ENCODE peak calls at places on chromosomes 2 and 18, in ten cellular contexts. L is GDM1, Q is HS-27A, Z is MCF 10A, B is small intestine, W is SHP77, S is NCI-H82, J is neuronal stem cell, I is amygdala, D is chondrocyte. T is an unnamed sample.

GRCh38 chr2:41775381-41776025 is 272.3 kb upstream of the PKDCC start:
- DNase-seq in L (no peak), Q (no peak), Z (no peak), B (no peak), W (no peak), S (peak), J (no peak), I (no peak), D (no peak), T (no peak)

GRCh38 chr2:226308981-226309380 is 490.6 kb downstream of the IRS1 start:
- DNase-seq in L (no peak), Q (no peak), Z (no peak), B (no peak), W (no peak), S (no peak), J (no peak), I (no peak), D (no peak), T (no peak)

GRCh38 chr2:218447072-218447471 is 28.1 kb downstream of the VIL1 start:
- DNase-seq in L (no peak), Q (no peak), Z (no peak), B (no peak), W (no peak), S (no peak), J (no peak), I (no peak), D (no peak), T (no peak)

GRCh38 chr2:102103284-102103683 is 39.3 kb upstream of the IL1R1 start:
- DNase-seq in L (no peak), Q (no peak), Z (no peak), B (no peak), W (no peak), S (no peak), J (no peak), I (no peak), D (no peak), T (no peak)

GRCh38 chr18:57621252-57621607 is 406 bp downstream of the NARS1 start:
- DNase-seq in L (no peak), Q (no peak), Z (no peak), B (no peak), W (no peak), S (peak), J (no peak), I (no peak), D (no peak), T (no peak)

GRCh38 chr18:21735452-21736015 is 5.1 kb upstream of the MIB1 start:
- DNase-seq in L (no peak), Q (no peak), Z (no peak), B (peak), W (peak), S (peak), J (no peak), I (no peak), D (no peak), T (no peak)

GRCh38 chr2:45027051-45027450 is 17.8 kb upstream of the SIX2 start:
- DNase-seq in L (no peak), Q (no peak), Z (peak), B (no peak), W (no peak), S (no peak), J (no peak), I (no peak), D (no peak), T (no peak)

GRCh38 chr2:68739261-68740183 is 4.9 kb downstream of the ARHGAP25 start:
- DNase-seq in L (peak), Q (no peak), Z (no peak), B (no peak), W (no peak), S (no peak), J (no peak), I (no peak), D (no peak), T (no peak)

GRCh38 chr2:44244135-44244871 is 31.0 kb upstream of the SLC3A1 start:
- DNase-seq in L (peak), Q (peak), Z (peak), B (peak), W (peak), S (peak), J (peak), I (peak), D (no peak), T (peak)

GRCh38 chr2:71275939-71276310 is 49.0 kb upstream of the PAIP2B start:
- DNase-seq in L (no peak), Q (no peak), Z (no peak), B (no peak), W (no peak), S (no peak), J (no peak), I (no peak), D (no peak), T (no peak)

GRCh38 chr18:23943903-23944624 is 70.5 kb upstream of the TTC39C start:
- DNase-seq in L (no peak), Q (no peak), Z (no peak), B (no peak), W (no peak), S (no peak), J (no peak), I (no peak), D (no peak), T (no peak)

GRCh38 chr2:48749820-48750739 is 5.4 kb downstream of the LHCGR start:
- DNase-seq in L (no peak), Q (no peak), Z (peak), B (no peak), W (no peak), S (no peak), J (no peak), I (no peak), D (no peak), T (no peak)

GRCh38 chr2:166519391-166519962 is 25.4 kb upstream of the SCN7A start:
- DNase-seq in L (no peak), Q (no peak), Z (no peak), B (no peak), W (no peak), S (no peak), J (no peak), I (no peak), D (no peak), T (no peak)

GRCh38 chr18:76562286-76562840 is 67.3 kb upstream of the ZNF516 start:
- DNase-seq in L (no peak), Q (no peak), Z (no peak), B (no peak), W (no peak), S (no peak), J (no peak), I (no peak), D (peak), T (no peak)

GRCh38 chr18:7812431-7813063 is 245.4 kb downstream of the PTPRM start:
- DNase-seq in L (no peak), Q (peak), Z (peak), B (no peak), W (no peak), S (no peak), J (no peak), I (no peak), D (no peak), T (no peak)

GRCh38 chr2:96549466-96549785 is 12.9 kb downstream of the ARID5A start:
- DNase-seq in L (no peak), Q (no peak), Z (no peak), B (no peak), W (no peak), S (no peak), J (no peak), I (no peak), D (no peak), T (no peak)

GRCh38 chr2:62354771-62355550 is 151.0 kb downstream of the TMEM17 start:
- DNase-seq in L (no peak), Q (no peak), Z (no peak), B (no peak), W (no peak), S (no peak), J (no peak), I (no peak), D (no peak), T (no peak)